ENCODE peak calls at places on chromosomes 7 and 10, in five cellular contexts. P is lung; K is effector memory CD4-positive, alpha-beta T cell; M is CD8-positive, alpha-beta memory T cell; N is GM23248. T is an unnamed sample.

GRCh38 chr7:2008936-2009540 is 223.7 kb downstream of the MAD1L1 start:
- DNase-seq in M (no peak), K (no peak), N (no peak), P (no peak), T (no peak)

GRCh38 chr10:122113161-122113944 is 124.4 kb downstream of the TACC2 start:
- DNase-seq in K (no peak), M (no peak), N (peak; percentile 92), P (peak; percentile 75), T (no peak)

GRCh38 chr10:116888380-116889055 is 39.2 kb downstream of the ENO4 start:
- DNase-seq in M (no peak), P (peak; percentile 68), K (no peak), N (peak; percentile 91), T (no peak)

GRCh38 chr10:59460601-59461000 is 98.3 kb upstream of the FAM13C start:
- DNase-seq in K (no peak), M (no peak), N (no peak), P (no peak), T (no peak)

GRCh38 chr10:26792780-26793495 is 67.8 kb downstream of the ABI1 start:
- DNase-seq in K (no peak), M (no peak), P (no peak), N (peak; percentile 40), T (no peak)

GRCh38 chr10:75430000-75430763 is 1.2 kb upstream of the LRMDA start:
- DNase-seq in N (no peak), M (no peak), P (peak; percentile 67), K (no peak), T (no peak)

GRCh38 chr10:4947635-4948596 is 15.3 kb upstream of the AKR1C1 start:
- DNase-seq in P (no peak), K (no peak), N (peak; percentile 96), M (no peak), T (no peak)

GRCh38 chr10:1255600-1255999 is 199.4 kb downstream of the WDR37 start:
- DNase-seq in M (no peak), N (no peak), K (no peak), P (no peak), T (no peak)

GRCh38 chr10:122504551-122504950 is 43.2 kb downstream of the HTRA1 start:
- DNase-seq in N (peak; percentile 94), M (no peak), P (peak; percentile 83), K (no peak), T (no peak)

GRCh38 chr10:110388682-110389052 is 83.9 kb upstream of the SMNDC1 start:
- DNase-seq in N (no peak), M (no peak), K (no peak), P (no peak), T (no peak)

GRCh38 chr7:18958627-18959026 is 158.8 kb downstream of the TWIST1 start:
- DNase-seq in K (no peak), M (no peak), N (peak; percentile 60), P (no peak), T (no peak)

GRCh38 chr7:132575336-132575986 is 809 bp downstream of the PLXNA4 start:
- DNase-seq in N (peak; percentile 73), M (no peak), K (no peak), P (no peak), T (no peak)

GRCh38 chr10:73773152-73773879 is 8.5 kb upstream of the CHCHD1 start:
- DNase-seq in P (no peak), K (no peak), N (peak; percentile 60), M (no peak), T (no peak)

GRCh38 chr7:39656415-39656814 is 33.0 kb downstream of the RALA start:
- DNase-seq in P (no peak), K (no peak), N (no peak), M (no peak), T (no peak)

GRCh38 chr10:112858990-112859520 is 91.0 kb upstream of the TCF7L2 start:
- DNase-seq in N (no peak), P (no peak), M (no peak), K (no peak), T (no peak)

GRCh38 chr10:129541208-129541607 is 74.2 kb downstream of the MGMT start:
- DNase-seq in P (no peak), K (no peak), N (no peak), M (no peak), T (no peak)

GRCh38 chr10:110989016-110989415 is 69.6 kb downstream of the SHOC2 start:
- DNase-seq in N (peak; percentile 51), K (no peak), P (no peak), M (no peak), T (no peak)

GRCh38 chr10:62433181-62433692 is 59.1 kb downstream of the ZNF365 start:
- DNase-seq in M (no peak), P (peak; percentile 42), N (peak; percentile 98), K (no peak), T (no peak)

GRCh38 chr7:13560441-13560840 is 429.0 kb downstream of the ETV1 start:
- DNase-seq in K (no peak), P (no peak), M (no peak), N (peak; percentile 88), T (no peak)

GRCh38 chr10:10093035-10093434 is 924.6 kb upstream of the CELF2 start:
- DNase-seq in N (no peak), M (no peak), K (no peak), P (no peak), T (no peak)

GRCh38 chr10:69839696-69840345 is 38.1 kb downstream of the COL13A1 start:
- DNase-seq in N (peak; percentile 59), P (no peak), K (no peak), M (no peak), T (no peak)

GRCh38 chr7:95798401-95798930 is 26.1 kb downstream of the DYNC1I1 start:
- DNase-seq in M (no peak), N (peak; percentile 6), P (no peak), K (no peak), T (no peak)

DNA sequence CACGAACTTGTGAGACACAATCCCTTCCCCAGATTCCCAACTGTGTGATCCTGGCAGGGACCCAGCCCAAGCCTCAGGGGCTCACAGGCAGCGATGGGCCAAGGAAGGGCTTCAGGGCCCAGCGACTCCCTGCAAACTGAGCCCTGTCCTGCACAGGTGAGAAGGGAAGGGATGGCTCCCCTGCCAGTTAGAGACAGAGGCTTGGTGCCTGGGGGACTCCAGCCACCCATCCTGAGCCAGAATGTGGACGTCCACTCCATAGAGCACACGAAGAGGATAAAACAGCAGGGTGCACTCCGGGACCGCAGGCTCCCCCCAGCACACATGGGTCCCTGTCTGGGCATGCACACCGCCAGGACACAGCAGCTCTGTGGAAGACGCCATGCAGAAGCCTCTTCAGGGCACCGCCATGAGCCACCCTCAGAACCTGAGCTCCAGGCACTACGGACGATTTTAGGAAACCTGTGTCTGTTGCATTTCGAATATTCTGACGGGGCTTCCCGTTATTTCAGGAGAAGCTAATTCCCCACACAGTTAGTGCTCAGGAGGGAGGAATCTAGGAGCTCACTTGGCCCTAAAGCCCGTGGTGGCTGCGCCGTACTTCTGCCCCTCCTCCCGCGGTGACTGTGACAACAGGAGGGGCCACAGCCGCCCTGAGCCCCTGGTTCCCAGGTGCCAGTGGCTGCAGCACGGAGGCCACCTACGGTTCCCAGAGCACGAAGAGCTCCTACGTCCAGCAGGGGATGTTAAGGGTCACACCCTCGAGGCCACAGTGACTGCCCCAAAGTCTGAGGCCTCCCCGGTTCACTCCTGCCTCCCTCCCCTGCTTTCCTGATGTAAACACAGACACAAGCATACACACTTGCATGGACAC is 326.0 kb downstream of the PTPRN2 start:
- DNase-seq in N (no peak), P (no peak), K (no peak), M (no peak), T (no peak)
- H3K4me3 ChIP-seq in N (no peak overlapping the region), P (no peak overlapping the region), K (no peak overlapping the region), M (no peak overlapping the region), T (no peak overlapping the region)

DNA sequence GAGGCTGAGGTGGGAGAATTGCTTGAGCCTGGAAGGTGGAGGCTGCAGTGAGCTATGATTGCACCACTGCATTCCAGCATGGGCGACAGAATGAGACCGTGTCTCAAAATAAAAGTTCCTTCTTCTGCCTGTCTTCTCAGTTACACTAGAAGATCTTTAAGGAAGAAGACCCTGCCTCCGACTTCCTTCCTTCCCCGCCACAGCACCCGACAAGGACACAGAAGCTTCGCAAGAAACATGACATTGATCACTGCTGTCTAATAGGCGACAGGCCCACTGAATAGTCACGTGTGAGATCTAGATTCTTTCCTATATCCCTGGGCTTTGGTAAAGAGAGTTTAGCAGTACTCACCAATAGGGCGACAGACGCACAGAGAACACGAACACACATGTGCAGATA is 118.2 kb downstream of the PRPF18 start:
- DNase-seq in P (no peak), M (no peak), K (no peak), N (no peak), T (no peak)
- H3K4me3 ChIP-seq in P (peak overlapping the region; percentile 16), M (no peak overlapping the region), K (no peak overlapping the region), N (no peak overlapping the region), T (no peak overlapping the region)

GRCh38 chr7:41696323-41696916 is 6.5 kb downstream of the INHBA start:
- DNase-seq in M (no peak), K (no peak), P (peak; percentile 49), N (peak; percentile 89), T (peak; percentile 10)
- H3K4me3 ChIP-seq in M (no peak overlapping the region), K (no peak overlapping the region), P (no peak overlapping the region), N (peak overlapping the region; percentile 77), T (no peak overlapping the region)

GRCh38 chr7:116211006-116211912 is 920 bp downstream of the TES start:
- DNase-seq in K (peak; percentile 74), M (peak; percentile 69), P (peak; percentile 86), N (peak; percentile 93), T (peak; percentile 79)

GRCh38 chr7:116213361-116214155 is 3.2 kb downstream of the TES start:
- DNase-seq in M (no peak), N (peak; percentile 59), K (no peak), P (no peak), T (no peak)

GRCh38 chr7:116211913-116212596 is 1.7 kb downstream of the TES start:
- DNase-seq in N (peak; percentile 43), K (no peak), M (no peak), P (no peak), T (no peak)

GRCh38 chr7:116214921-116215320 is 4.6 kb downstream of the TES start:
- DNase-seq in K (no peak), P (no peak), N (no peak), M (no peak), T (no peak)

GRCh38 chr7:116212859-116213258 is 2.5 kb downstream of the TES start:
- DNase-seq in P (no peak), K (no peak), N (peak; percentile 69), M (no peak), T (no peak)
- H3K4me3 ChIP-seq in P (no peak overlapping the region), K (peak overlapping the region; percentile 74), N (peak overlapping the region; percentile 91), M (peak overlapping the region; percentile 83), T (peak overlapping the region; percentile 94)

DNA sequence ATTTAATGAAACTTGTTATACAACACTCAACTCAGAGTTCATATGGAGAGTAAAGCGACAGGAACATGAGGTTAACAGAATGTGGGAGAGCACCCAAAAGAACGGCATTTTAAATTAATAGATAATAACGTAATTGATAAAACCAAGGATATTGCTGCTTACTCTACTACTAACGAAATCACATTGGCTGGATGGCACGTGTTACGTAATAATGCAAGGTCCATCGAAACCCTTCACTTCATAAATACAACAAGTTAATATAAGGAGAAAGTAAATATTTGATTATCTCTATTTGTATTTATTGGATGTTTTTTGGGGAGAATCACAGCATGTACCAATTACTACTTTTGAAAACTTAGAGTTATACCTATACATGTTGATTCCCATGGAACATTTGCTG is 1.5 kb downstream of the PRKG1 start:
- DNase-seq in M (no peak), P (no peak), N (no peak), K (no peak), T (no peak)
- H3K4me3 ChIP-seq in M (no peak overlapping the region), P (no peak overlapping the region), N (peak overlapping the region; percentile 83), K (no peak overlapping the region), T (no peak overlapping the region)